ENCODE peak calls at places on chromosomes 2 and 18, in nine cellular contexts. B is heart left ventricle, H is ovary, A is adrenal gland, L is NB4, C is sigmoid colon, M is H54, U is Peyer's patch, T is HCT116. V is an unnamed sample.

GRCh38 chr2:54416166-54416798 is 39.8 kb upstream of the SPTBN1 start:
- DNase-seq in A (no peak), B (peak), H (peak), M (no peak), L (no peak), C (no peak), U (no peak), T (no peak), V (no peak)

GRCh38 chr2:85134255-85135065 is 1.3 kb downstream of the TCF7L1 start:
- DNase-seq in L (peak), C (peak), U (no peak), B (peak), A (peak), M (no peak), H (peak), T (no peak), V (peak)

GRCh38 chr2:30410217-30410616 is 36.8 kb upstream of the LCLAT1 start:
- DNase-seq in H (no peak), B (no peak), C (no peak), U (no peak), L (no peak), M (no peak), A (no peak), T (no peak), V (no peak)

GRCh38 chr2:71006955-71007799 is 12.5 kb upstream of the TEX261 start:
- DNase-seq in M (no peak), C (no peak), B (no peak), T (no peak), H (no peak), L (no peak), A (no peak), U (no peak), V (no peak)

GRCh38 chr18:7520200-7520780 is 46.8 kb upstream of the PTPRM start:
- DNase-seq in H (no peak), B (no peak), M (no peak), T (no peak), U (no peak), C (no peak), L (no peak), A (no peak), V (no peak)

GRCh38 chr2:85792783-85793441 is 39.1 kb downstream of the ATOH8 start:
- DNase-seq in A (peak), H (peak), M (peak), T (no peak), L (no peak), U (no peak), B (no peak), C (peak), V (no peak)

GRCh38 chr2:28613616-28614501 is 118.0 kb downstream of the PLB1 start:
- DNase-seq in C (no peak), L (no peak), A (no peak), M (peak), U (no peak), H (no peak), B (no peak), T (peak), V (no peak)

GRCh38 chr18:58851874-58852273 is 12.8 kb upstream of the ZNF532 start:
- DNase-seq in T (no peak), B (no peak), A (no peak), L (no peak), H (no peak), U (no peak), M (no peak), C (no peak), V (no peak)

GRCh38 chr2:23069935-23070334 is 315.0 kb upstream of the KLHL29 start:
- DNase-seq in B (no peak), U (no peak), T (no peak), H (no peak), C (no peak), M (no peak), L (no peak), A (no peak), V (no peak)

GRCh38 chr2:186687774-186688173 is 6.1 kb upstream of the FAM171B start:
- DNase-seq in B (no peak), M (no peak), H (no peak), U (no peak), T (no peak), A (no peak), L (peak), C (no peak), V (no peak)

GRCh38 chr18:80159713-80160636 is 50.9 kb downstream of the ADNP2 start:
- DNase-seq in T (no peak), H (no peak), L (peak), M (no peak), A (peak), B (no peak), C (no peak), U (no peak), V (no peak)

GRCh38 chr2:234723400-234723799 is 226.5 kb upstream of the ARL4C start:
- DNase-seq in M (no peak), B (no peak), U (no peak), L (no peak), C (no peak), H (no peak), T (no peak), A (no peak), V (no peak)

GRCh38 chr2:135965756-135966155 is 19.7 kb downstream of the DARS1 start:
- DNase-seq in B (no peak), A (no peak), H (no peak), C (no peak), T (no peak), U (no peak), M (no peak), L (no peak), V (no peak)

GRCh38 chr18:61841709-61842108 is 51.1 kb downstream of the RNF152 start:
- DNase-seq in C (no peak), H (no peak), M (no peak), A (no peak), B (no peak), L (no peak), T (no peak), U (no peak), V (no peak)

DNA sequence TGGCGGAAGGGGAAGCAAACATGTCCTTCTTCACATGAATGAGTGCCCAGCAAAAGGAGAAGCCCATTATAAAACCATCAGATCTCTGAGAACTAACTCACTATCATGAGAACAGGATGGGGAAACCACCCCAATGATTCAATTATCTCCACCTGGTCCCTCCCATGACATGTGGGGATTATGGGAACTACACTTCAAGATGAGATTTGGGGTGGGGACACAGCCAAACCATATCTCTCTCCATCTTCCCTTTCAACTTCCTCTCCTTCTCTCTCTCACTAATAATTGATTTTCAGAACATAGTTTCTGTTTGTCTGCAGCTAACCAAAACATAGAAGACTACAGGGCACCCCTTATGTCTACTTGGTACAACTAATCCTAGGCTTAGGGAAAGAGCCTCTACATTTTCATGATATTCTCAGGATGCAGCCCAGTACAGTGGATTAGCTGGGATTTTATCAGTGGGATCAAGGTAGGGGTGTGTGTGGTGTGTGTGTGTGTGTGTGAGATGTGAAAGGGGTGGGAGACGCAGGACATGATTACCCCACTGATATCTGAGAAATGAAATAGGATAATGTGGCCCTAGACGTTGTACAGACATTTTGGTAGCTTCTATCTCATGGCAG is 2.8 kb upstream of the ATF2 start:
- DNase-seq in B (no peak), U (no peak), M (no peak), L (peak), A (no peak), C (no peak), T (no peak), H (no peak), V (no peak)
- TF ChIP-seq POLR2A in B (no peak), U (no peak), M (no peak), L (no peak), A (no peak), C (no peak), T (no peak), H (no peak), V (no peak)

DNA sequence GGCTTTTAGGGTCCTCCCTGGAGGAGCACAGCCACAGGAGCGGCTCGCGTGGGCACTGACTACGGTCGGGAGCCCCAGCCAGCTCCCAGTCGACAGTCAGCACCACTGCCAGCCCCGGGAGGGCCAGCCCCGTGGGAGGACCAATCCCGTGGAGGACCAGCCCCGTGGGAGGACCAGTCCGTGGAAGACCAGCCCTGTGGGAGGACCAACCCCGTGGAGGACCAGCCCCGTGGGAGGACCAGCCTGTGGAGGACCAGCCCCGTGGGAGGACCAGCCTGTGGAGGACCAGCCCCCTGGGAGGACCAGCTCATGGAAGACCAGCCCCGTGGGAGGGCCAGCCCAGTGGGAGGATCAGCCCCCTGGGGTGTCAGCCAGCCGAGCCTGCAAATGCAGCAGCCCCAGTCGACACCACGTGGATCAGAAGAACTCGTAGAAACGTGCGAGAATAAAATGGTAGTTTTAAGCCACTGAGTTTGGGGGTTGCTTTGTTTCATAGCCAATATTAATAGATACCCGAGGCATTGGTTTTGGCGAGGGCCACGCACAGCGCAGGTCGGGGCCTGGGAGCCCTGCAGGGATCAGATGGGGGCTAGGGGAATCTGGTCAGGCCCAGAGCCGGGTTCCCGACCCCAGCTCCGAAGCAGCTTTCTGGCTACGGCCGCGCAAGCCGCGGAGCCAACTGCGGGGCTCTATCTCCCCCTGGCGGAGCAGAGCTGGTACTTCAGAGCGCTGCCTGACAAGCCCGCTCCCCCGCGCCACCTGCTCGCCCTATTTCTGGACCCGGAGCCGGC is 73.0 kb downstream of the TEX51 start:
- DNase-seq in T (peak), B (peak), L (peak), A (peak), M (peak), C (peak), U (peak), H (peak), V (peak)
- TF ChIP-seq POLR2A in T (no peak), B (no peak), L (no peak), A (no peak), M (no peak), C (no peak), U (no peak), H (no peak), V (no peak)

GRCh38 chr2:64727843-64728463 is 74.2 kb upstream of the SERTAD2 start:
- DNase-seq in T (no peak), H (no peak), B (no peak), M (no peak), U (peak), C (no peak), A (no peak), L (peak), V (no peak)
- TF ChIP-seq POLR2A in T (no peak), H (no peak), B (no peak), M (no peak), U (no peak), C (no peak), A (no peak), L (no peak), V (no peak)

GRCh38 chr2:111121028-111121872 is 536 bp downstream of the BCL2L11 start:
- DNase-seq in M (peak), T (no peak), U (peak), H (peak), A (peak), B (peak), L (peak), C (peak), V (peak)
- TF ChIP-seq POLR2A in M (no peak), T (no peak), U (no peak), H (no peak), A (no peak), B (no peak), L (no peak), C (no peak), V (no peak)

DNA sequence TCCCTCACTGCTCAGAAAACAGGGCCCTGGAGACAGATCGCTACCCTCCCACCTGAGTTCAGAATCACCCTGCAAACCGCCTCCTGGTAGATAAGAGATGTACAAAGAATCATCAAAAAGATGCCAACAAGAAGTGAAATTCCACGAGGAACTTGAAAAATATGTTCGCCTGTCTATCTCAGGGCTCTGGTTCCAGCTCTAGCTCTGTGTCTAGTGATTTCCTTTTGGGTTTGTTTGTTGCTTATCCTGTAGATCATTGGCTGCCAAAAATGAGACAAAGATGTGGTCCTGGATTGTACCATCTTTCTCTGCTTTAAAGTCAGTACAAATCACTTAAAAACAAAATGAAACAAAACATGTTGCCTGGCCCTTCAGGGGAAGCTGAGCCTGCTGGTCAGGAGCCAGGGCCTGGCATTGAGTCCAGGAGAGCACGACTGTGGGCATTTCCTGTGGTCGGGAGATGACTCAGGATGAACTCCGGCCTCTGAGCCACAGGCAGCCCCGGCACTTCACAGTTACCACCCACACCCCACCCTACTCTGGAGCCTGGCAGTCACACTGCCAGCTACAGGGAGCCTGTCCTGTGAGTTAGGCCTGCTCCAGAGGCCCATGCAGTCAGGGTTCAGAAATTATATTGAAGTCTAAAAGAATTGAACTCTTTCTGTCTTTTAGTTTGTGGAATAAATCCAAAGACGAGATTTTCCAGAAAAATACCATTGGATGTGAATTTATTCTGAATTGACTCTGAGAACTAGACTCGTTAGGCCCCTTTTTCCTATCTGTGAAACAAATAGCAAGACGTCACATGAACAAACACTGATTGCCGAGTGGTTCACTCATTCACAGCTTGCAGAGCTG is 8.0 kb upstream of the ITGB6 start:
- DNase-seq in M (peak), U (no peak), T (peak), C (peak), B (peak), L (peak), A (peak), H (peak), V (peak)
- TF ChIP-seq POLR2A in M (peak), U (no peak), T (no peak), C (no peak), B (no peak), L (no peak), A (no peak), H (no peak), V (peak)

V was measured in gastrocnemius medialis.